ENCODE peak calls at places on chromosome X, in nine cellular contexts. K is neural crest cell, U is fibroblast of lung, M is AG04450, V is keratinocyte, S is ovary, D is Caco-2, N is uterus, O is OCI-LY7. P is an unnamed sample.

GRCh38 chrX:97898798-97899197 is 1015.1 kb downstream of the RPA4 start:
- DNase-seq in K (no peak), U (no peak), M (peak; percentile 13), V (no peak), S (no peak), D (no peak), N (no peak), O (no peak), P (no peak)

GRCh38 chrX:154401045-154401799 is 3.0 kb downstream of the RPL10 start:
- DNase-seq in K (no peak), U (peak; percentile 19), M (no peak), V (no peak), S (peak; percentile 7), D (peak; percentile 79), N (no peak), O (peak; percentile 11), P (no peak)

GRCh38 chrX:69192603-69193002 is 27.4 kb upstream of the PJA1 start:
- DNase-seq in K (no peak), U (no peak), M (no peak), V (no peak), S (no peak), D (no peak), N (no peak), O (no peak), P (no peak)

GRCh38 chrX:148530464-148531077 is 30.2 kb downstream of the AFF2 start:
- DNase-seq in K (peak; percentile 2), U (peak; percentile 43), M (no peak), V (no peak), S (no peak), D (no peak), N (no peak), O (peak; percentile 55), P (peak; percentile 8)

GRCh38 chrX:9327747-9328145 is 137.1 kb upstream of the TBL1X start:
- DNase-seq in K (no peak), U (peak; percentile 81), M (no peak), V (no peak), S (no peak), D (no peak), N (no peak), O (no peak), P (no peak)

GRCh38 chrX:39975094-39975865 is 122.5 kb downstream of the BCOR start:
- DNase-seq in K (no peak), U (no peak), M (no peak), V (no peak), S (no peak), D (peak; percentile 82), N (no peak), O (no peak), P (peak; percentile 67)

GRCh38 chrX:1031521-1032430 is 180.7 kb downstream of the CRLF2 start:
- DNase-seq in K (no peak), U (no peak), M (no peak), V (no peak), S (no peak), D (no peak), N (no peak), O (no peak), P (no peak)

GRCh38 chrX:1528186-1528883 is 8.7 kb downstream of the P2RY8 start:
- DNase-seq in K (no peak), U (no peak), M (no peak), V (no peak), S (no peak), D (no peak), N (no peak), O (no peak), P (no peak)

GRCh38 chrX:75603833-75604232 is 81.0 kb upstream of the ZDHHC15 start:
- DNase-seq in K (no peak), U (peak; percentile 18), M (no peak), V (no peak), S (no peak), D (no peak), N (no peak), O (peak; percentile 43), P (no peak)

GRCh38 chrX:45758319-45758718 is 557.6 kb upstream of the DIPK2B start:
- DNase-seq in K (no peak), U (peak; percentile 84), M (peak; percentile 64), V (no peak), S (no peak), D (no peak), N (no peak), O (no peak), P (no peak)

GRCh38 chrX:106263817-106264216 is 95.7 kb downstream of the PWWP3B start:
- DNase-seq in K (no peak), U (no peak), M (no peak), V (no peak), S (no peak), D (no peak), N (peak; percentile 25), O (no peak), P (no peak)

GRCh38 chrX:6678313-6678712 is 143.4 kb upstream of the VCX3A start:
- DNase-seq in K (no peak), U (no peak), M (no peak), V (no peak), S (no peak), D (no peak), N (no peak), O (no peak), P (no peak)

GRCh38 chrX:133190877-133191738 is 27.0 kb downstream of the TFDP3 start:
- DNase-seq in K (no peak), U (no peak), M (no peak), V (no peak), S (no peak), D (no peak), N (no peak), O (no peak), P (no peak)

GRCh38 chrX:104351173-104351769 is 96.5 kb upstream of the ESX1 start:
- DNase-seq in K (no peak), U (peak; percentile 61), M (no peak), V (peak; percentile 63), S (no peak), D (no peak), N (no peak), O (no peak), P (peak; percentile 23)

GRCh38 chrX:38279188-38279587 is 48.1 kb downstream of the RPGR start:
- DNase-seq in K (no peak), U (peak; percentile 9), M (no peak), V (no peak), S (no peak), D (peak; percentile 37), N (no peak), O (no peak), P (peak; percentile 2)

GRCh38 chrX:15913161-15913560 is 58.5 kb upstream of the AP1S2 start:
- DNase-seq in K (no peak), U (no peak), M (no peak), V (no peak), S (no peak), D (no peak), N (no peak), O (no peak), P (no peak)

GRCh38 chrX:122878269-122878668 is 305.8 kb upstream of the GRIA3 start:
- DNase-seq in K (no peak), U (no peak), M (no peak), V (no peak), S (no peak), D (no peak), N (no peak), O (no peak), P (no peak)

GRCh38 chrX:75107863-75108509 is 48.1 kb downstream of the ABCB7 start:
- DNase-seq in K (no peak), U (no peak), M (no peak), V (no peak), S (no peak), D (no peak), N (no peak), O (no peak), P (no peak)

GRCh38 chrX:139429913-139430312 is 100.6 kb upstream of the F9 start:
- DNase-seq in K (no peak), U (no peak), M (no peak), V (no peak), S (no peak), D (no peak), N (no peak), O (no peak), P (no peak)

GRCh38 chrX:29496636-29497180 is 718.7 kb upstream of the MAGEB2 start:
- DNase-seq in K (no peak), U (peak; percentile 5), M (no peak), V (no peak), S (no peak), D (no peak), N (no peak), O (no peak), P (no peak)
- TF ChIP-seq CTCF in K (no peak), U (no peak), M (no peak), V (no peak), S (no peak), D (no peak), N (no peak), O (no peak), P (no peak)

DNA sequence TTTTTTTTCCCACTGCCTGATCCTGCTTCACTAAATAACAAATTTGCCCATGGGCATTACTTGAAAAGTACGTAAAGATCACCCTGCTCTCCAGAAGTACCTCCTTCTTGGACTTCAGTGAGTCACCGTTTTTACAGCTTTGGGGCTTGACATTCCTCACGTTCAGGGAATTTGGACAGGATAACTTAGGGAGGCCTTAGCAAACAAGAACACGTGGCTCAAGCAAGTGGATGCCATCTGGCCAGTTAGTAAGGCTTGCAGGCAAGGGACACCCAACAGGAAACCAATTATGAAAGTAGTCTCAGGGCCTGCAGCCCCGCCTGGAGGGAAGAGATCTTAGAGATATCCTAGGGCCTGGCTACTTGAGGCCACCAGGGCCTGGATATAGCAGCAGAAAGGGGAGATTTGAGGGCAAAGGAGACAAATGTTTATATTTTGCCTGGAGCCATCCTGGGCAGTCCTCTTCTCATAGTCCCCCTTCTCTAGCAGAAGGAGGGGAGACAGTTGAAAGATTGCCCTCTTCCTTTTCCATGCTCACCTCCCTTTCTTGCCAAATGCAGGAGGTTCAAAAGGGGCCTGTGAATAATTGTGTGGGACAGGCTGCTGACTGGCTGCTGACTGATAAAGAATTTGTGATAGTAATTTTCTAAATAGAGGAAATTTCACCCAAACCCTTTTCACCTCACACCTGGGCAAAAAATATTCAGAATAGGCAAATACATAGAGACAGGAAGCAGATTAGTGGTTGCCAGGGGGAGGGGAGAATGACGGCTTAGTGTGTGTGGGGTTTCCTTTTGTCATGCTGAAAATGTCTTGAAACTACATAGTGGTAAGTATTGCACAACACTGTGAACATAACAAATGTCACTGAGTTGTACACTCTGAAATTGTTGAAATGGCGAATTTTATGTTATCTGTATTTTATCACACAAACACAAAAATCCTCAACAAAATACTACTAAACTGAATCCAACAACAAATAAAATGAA is 60.4 kb upstream of the PLAC1 start:
- DNase-seq in K (no peak), U (peak; percentile 89), M (peak; percentile 83), V (peak; percentile 67), S (peak; percentile 30), D (peak; percentile 90), N (peak; percentile 52), O (peak; percentile 7), P (peak; percentile 34)
- TF ChIP-seq CTCF in K (no peak), U (no peak), M (peak; percentile 8), V (no peak), S (no peak), D (no peak), N (no peak), O (no peak), P (no peak)

GRCh38 chrX:100368167-100368566 is 41.9 kb downstream of the PCDH19 start:
- DNase-seq in K (peak; percentile 12), U (peak; percentile 1), M (no peak), V (no peak), S (no peak), D (peak; percentile 38), N (no peak), O (peak; percentile 11), P (peak; percentile 18)
- TF ChIP-seq CTCF in K (peak; percentile 63), U (no peak), M (no peak), V (peak; percentile 71), S (no peak), D (peak; percentile 39), N (no peak), O (peak; percentile 61), P (no peak)

GRCh38 chrX:70452143-70452733 is 7.6 kb downstream of the DLG3 start:
- DNase-seq in K (peak; percentile 55), U (peak; percentile 35), M (no peak), V (no peak), S (peak; percentile 53), D (peak; percentile 62), N (peak; percentile 57), O (peak; percentile 35), P (peak; percentile 83)
- TF ChIP-seq CTCF in K (peak; percentile 65), U (peak; percentile 64), M (peak; percentile 69), V (peak; percentile 61), S (no peak), D (peak; percentile 64), N (peak; percentile 54), O (peak; percentile 69), P (peak; percentile 69)